ENCODE peak calls at places on chromosome X, in six cellular contexts. V, Z, K, N, S and C are unnamed samples.
A peak's percentile ranks its signal among the peaks of the same experiment; 100 is the strongest.

GRCh38 chrX:14039344-14039743 is 9.7 kb upstream of the GEMIN8 start:
- DNase-seq in V (peak; percentile 45), Z (no peak), K (peak; percentile 12), N (peak; percentile 62), S (peak; percentile 44), C (no peak)

GRCh38 chrX:12360991-12361598 is 222.8 kb downstream of the FRMPD4 start:
- DNase-seq in V (peak; percentile 53), Z (no peak), K (no peak), N (peak; percentile 6), S (no peak), C (no peak)

GRCh38 chrX:149629730-149630387 is 1.7 kb downstream of the TMEM185A start:
- DNase-seq in V (no peak), Z (no peak), K (no peak), N (no peak), S (no peak), C (no peak)

GRCh38 chrX:39893417-39894338 is 204.1 kb downstream of the BCOR start:
- DNase-seq in V (no peak), Z (no peak), K (no peak), N (no peak), S (no peak), C (no peak)

GRCh38 chrX:64093761-64094160 is 111.7 kb downstream of the AMER1 start:
- DNase-seq in V (peak; percentile 1), Z (no peak), K (no peak), N (peak; percentile 19), S (no peak), C (no peak)

GRCh38 chrX:24203072-24203808 is 53.7 kb downstream of the ZFX start:
- DNase-seq in V (no peak), Z (no peak), K (no peak), N (no peak), S (no peak), C (no peak)

GRCh38 chrX:16785247-16786138 is 773 bp upstream of the TXLNG start:
- DNase-seq in V (no peak), Z (peak; percentile 43), K (peak; percentile 10), N (no peak), S (no peak), C (no peak)

GRCh38 chrX:128676651-128677050 is 624.4 kb upstream of the ACTRT1 start:
- DNase-seq in V (no peak), Z (no peak), K (no peak), N (no peak), S (no peak), C (no peak)

GRCh38 chrX:103687073-103687695 is 685 bp upstream of the MORF4L2 start:
- DNase-seq in V (no peak), Z (peak; percentile 86), K (peak; percentile 79), N (peak; percentile 78), S (peak; percentile 85), C (no peak)

GRCh38 chrX:74138943-74139342 is 165.0 kb upstream of the ZCCHC13 start:
- DNase-seq in V (no peak), Z (no peak), K (no peak), N (no peak), S (no peak), C (no peak)

GRCh38 chrX:115616943-115617563 is 56.1 kb downstream of the PLS3 start:
- DNase-seq in V (no peak), Z (no peak), K (no peak), N (peak; percentile 73), S (no peak), C (peak; percentile 71)

GRCh38 chrX:133056341-133056740 is 40.6 kb downstream of the USP26 start:
- DNase-seq in V (no peak), Z (no peak), K (no peak), N (peak; percentile 69), S (no peak), C (no peak)

GRCh38 chrX:93695981-93696380 is 22.0 kb downstream of the FAM133A start:
- DNase-seq in V (no peak), Z (no peak), K (no peak), N (no peak), S (no peak), C (no peak)

GRCh38 chrX:70554081-70554480 is 109.4 kb downstream of the DLG3 start:
- DNase-seq in V (peak; percentile 64), Z (no peak), K (no peak), N (peak; percentile 33), S (no peak), C (no peak)

GRCh38 chrX:107629533-107629909 is 1.2 kb downstream of the PRPS1 start:
- DNase-seq in V (peak; percentile 38), Z (no peak), K (peak; percentile 7), N (peak; percentile 10), S (no peak), C (peak; percentile 13)

GRCh38 chrX:122154019-122154418 is 1030.1 kb upstream of the GRIA3 start:
- DNase-seq in V (no peak), Z (no peak), K (no peak), N (no peak), S (no peak), C (no peak)

GRCh38 chrX:39935414-39936064 is 162.2 kb downstream of the BCOR start:
- DNase-seq in V (no peak), Z (no peak), K (no peak), N (no peak), S (no peak), C (no peak)

GRCh38 chrX:23287191-23287764 is 47.4 kb upstream of the PTCHD1 start:
- DNase-seq in V (no peak), Z (no peak), K (no peak), N (no peak), S (no peak), C (no peak)

GRCh38 chrX:76279007-76279406 is 106.1 kb downstream of the PBDC1 start:
- DNase-seq in V (peak; percentile 55), Z (peak; percentile 42), K (peak; percentile 9), N (peak; percentile 51), S (peak; percentile 2), C (peak; percentile 41)

GRCh38 chrX:10041383-10041782 is 74.2 kb downstream of the CLDN34 start:
- DNase-seq in V (no peak), Z (no peak), K (no peak), N (no peak), S (no peak), C (no peak)

GRCh38 chrX:24110049-24110448 is 39.5 kb upstream of the ZFX start:
- DNase-seq in V (no peak), Z (peak; percentile 63), K (no peak), N (no peak), S (no peak), C (no peak)

GRCh38 chrX:20063716-20064351 is 52.9 kb downstream of the MAP7D2 start:
- DNase-seq in V (no peak), Z (no peak), K (no peak), N (peak; percentile 46), S (no peak), C (no peak)
- TF ChIP-seq CTCF in V (no peak), Z (no peak), K (no peak), N (peak; percentile 31), S (no peak), C (peak; percentile 47)

GRCh38 chrX:26822448-26822847 is 606.5 kb downstream of the MAGEB5 start:
- DNase-seq in V (no peak), Z (no peak), K (no peak), N (no peak), S (no peak), C (no peak)
- TF ChIP-seq CTCF in V (no peak), Z (no peak), K (no peak), N (no peak), S (no peak), C (no peak)

GRCh38 chrX:49197543-49198087 is 2.4 kb downstream of the SYP start:
- DNase-seq in V (no peak), Z (no peak), K (no peak), N (no peak), S (no peak), C (no peak)
- TF ChIP-seq CTCF in V (no peak), Z (no peak), K (no peak), N (no peak), S (no peak), C (no peak)

DNA sequence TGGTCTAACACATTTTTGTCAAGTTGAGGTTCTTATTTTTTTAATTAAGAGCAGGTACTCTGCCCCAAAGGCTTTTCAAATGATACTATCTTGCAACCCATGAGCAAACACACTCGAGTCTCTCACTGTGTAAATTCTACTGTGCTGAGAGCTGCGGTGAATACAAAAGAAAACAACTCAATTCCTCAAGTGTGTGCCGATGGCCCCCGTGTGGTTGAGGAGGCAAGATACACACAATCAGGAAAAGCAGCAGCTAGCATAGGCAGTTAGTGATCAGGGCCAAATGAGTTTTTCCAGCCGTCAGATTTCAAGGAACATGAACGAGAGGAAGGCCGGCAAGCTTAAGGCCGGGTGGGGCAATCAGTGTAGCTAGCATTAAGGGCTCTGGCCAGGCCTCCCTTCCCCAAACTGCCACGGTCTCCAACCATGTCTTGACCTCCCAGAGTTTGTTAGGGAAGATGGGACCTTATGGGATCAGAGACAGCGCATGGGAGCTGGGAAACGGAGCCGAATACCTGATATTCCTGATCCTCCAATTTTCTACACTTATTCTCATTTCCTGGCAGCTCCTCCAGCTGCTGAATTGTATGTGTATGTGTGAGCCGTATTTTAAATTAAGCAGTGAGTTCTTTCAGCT is 59.7 kb downstream of the RTL9 start:
- DNase-seq in V (peak; percentile 85), Z (no peak), K (no peak), N (peak; percentile 55), S (no peak), C (no peak)
- TF ChIP-seq CTCF in V (peak; percentile 52), Z (peak; percentile 53), K (no peak), N (peak; percentile 58), S (no peak), C (peak; percentile 68)

GRCh38 chrX:134524181-134524580 is 64.2 kb downstream of the HPRT1 start:
- DNase-seq in V (no peak), Z (no peak), K (no peak), N (no peak), S (no peak), C (no peak)

GRCh38 chrX:134526399-134526798 is 66.4 kb downstream of the HPRT1 start:
- DNase-seq in V (no peak), Z (no peak), K (no peak), N (peak; percentile 30), S (no peak), C (no peak)

GRCh38 chrX:134525086-134525792 is 65.3 kb downstream of the HPRT1 start:
- DNase-seq in V (no peak), Z (no peak), K (no peak), N (no peak), S (no peak), C (no peak)

GRCh38 chrX:134520860-134521390 is 61.0 kb downstream of the HPRT1 start:
- DNase-seq in V (peak; percentile 80), Z (no peak), K (peak; percentile 6), N (peak; percentile 62), S (no peak), C (no peak)
- TF ChIP-seq CTCF in V (peak; percentile 58), Z (no peak), K (no peak), N (peak; percentile 71), S (no peak), C (peak; percentile 83)

GRCh38 chrX:71622347-71623104 is 4.2 kb upstream of the CXCR3 start:
- DNase-seq in V (peak; percentile 66), Z (peak; percentile 42), K (peak; percentile 63), N (peak; percentile 41), S (peak; percentile 42), C (no peak)
- TF ChIP-seq CTCF in V (peak; percentile 19), Z (no peak), K (no peak), N (peak; percentile 43), S (no peak), C (no peak)